ENCODE peak calls at places on chromosomes 12 and 14, in four cellular contexts. O is colonic mucosa, P is tibial artery, L is GM23338. K is an unnamed sample. For H3K4me1, the result is how much of the 10 kb centered on the place peaks cover.

GRCh38 chr14:68884031-68885030 is 91.5 kb upstream of the ZFP36L1 start:
- DNase-seq in P (peak), O (no peak), L (no peak), K (no peak)

GRCh38 chr14:101604228-101604934 is 43.1 kb downstream of the DIO3 start:
- DNase-seq in L (no peak), O (no peak), P (no peak), K (peak)

GRCh38 chr12:133106253-133106652 is 23.8 kb downstream of the ZNF891 start:
- DNase-seq in O (no peak), P (no peak), L (peak), K (no peak)

GRCh38 chr12:95721320-95721719 is 69.2 kb downstream of the NTN4 start:
- DNase-seq in L (peak), P (no peak), O (no peak), K (no peak)

GRCh38 chr12:94625531-94625930 is 24.8 kb downstream of the TMCC3 start:
- DNase-seq in P (no peak), O (no peak), L (no peak), K (no peak)

GRCh38 chr14:75259946-75260545 is 18.6 kb upstream of the FOS start:
- DNase-seq in O (no peak), L (no peak), P (no peak), K (no peak)

GRCh38 chr12:118850244-118850825 is 131.0 kb upstream of the SRRM4 start:
- DNase-seq in L (peak), P (no peak), O (no peak), K (no peak)

GRCh38 chr12:54002278-54002914 is 2.4 kb downstream of the HOXC9 start:
- DNase-seq in P (no peak), O (no peak), L (no peak), K (no peak)

GRCh38 chr14:68995731-68996130 is 16.6 kb upstream of the ACTN1 start:
- DNase-seq in O (no peak), L (no peak), P (no peak), K (no peak)

GRCh38 chr14:25381498-25381897 is 331.6 kb upstream of the STXBP6 start:
- DNase-seq in P (no peak), L (peak), O (no peak), K (no peak)

GRCh38 chr12:42916143-42916542 is 326.6 kb upstream of the PRICKLE1 start:
- DNase-seq in P (no peak), L (no peak), O (no peak), K (no peak)

GRCh38 chr14:59004012-59004411 is 184.5 kb upstream of the DAAM1 start:
- DNase-seq in O (no peak), P (no peak), L (no peak), K (no peak)

GRCh38 chr12:90037740-90038139 is 329.1 kb upstream of the ATP2B1 start:
- DNase-seq in L (no peak), O (no peak), P (no peak), K (no peak)

GRCh38 chr12:47773858-47774580 is 981 bp downstream of the SLC48A1 start:
- DNase-seq in O (no peak), L (no peak), P (no peak), K (no peak)

GRCh38 chr12:47773062-47773857 is at the start of gene SLC48A1:
- DNase-seq in O (peak), L (peak), P (peak), K (no peak)

GRCh38 chr12:47776471-47777143 is 3.6 kb downstream of the SLC48A1 start:
- DNase-seq in O (no peak), P (no peak), L (no peak), K (no peak)

GRCh38 chr12:47775100-47775911 is 2.3 kb downstream of the SLC48A1 start:
- DNase-seq in L (no peak), O (no peak), P (no peak), K (no peak)

GRCh38 chr12:47774664-47775063 is 1.6 kb downstream of the SLC48A1 start:
- DNase-seq in P (no peak), O (no peak), L (no peak), K (no peak)
- H3K4me1 ChIP-seq in P (half or more), O (under half), L (under half), K (half or more)

GRCh38 chr12:113152835-113153814 is 3.6 kb downstream of the CFAP73 start:
- DNase-seq in L (peak), P (peak), O (peak), K (peak)
- H3K4me1 ChIP-seq in L (under half), P (under half), O (under half), K (under half)

DNA sequence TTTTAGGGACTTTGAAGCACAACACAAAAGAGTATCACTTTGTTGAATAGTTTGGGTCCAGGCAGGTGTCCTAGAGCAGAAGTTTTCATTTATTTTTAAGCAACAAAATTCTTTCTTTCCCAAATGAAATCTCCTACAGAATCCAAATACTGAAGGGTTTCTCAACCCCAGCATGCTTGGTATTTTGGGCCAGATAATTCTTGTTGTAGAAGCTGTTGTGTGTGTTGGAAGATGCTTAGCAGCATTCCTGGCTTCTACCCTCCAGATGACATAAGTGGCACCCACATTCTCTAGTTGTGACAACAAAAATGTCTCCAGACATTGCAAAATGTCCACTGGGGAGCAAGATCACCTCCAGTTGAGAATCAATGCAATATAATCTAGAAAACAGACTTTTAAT is 97.8 kb downstream of the PRKCH start:
- DNase-seq in O (no peak), L (no peak), P (no peak), K (no peak)
- H3K4me1 ChIP-seq in O (under half), L (under half), P (under half), K (under half)

GRCh38 chr14:100108042-100108825 is 43.0 kb downstream of the EVL start:
- DNase-seq in O (peak), P (peak), L (peak), K (peak)

GRCh38 chr14:100105357-100106169 is 40.3 kb downstream of the EVL start:
- DNase-seq in L (no peak), P (peak), O (no peak), K (no peak)

GRCh38 chr14:100106260-100106659 is 41.0 kb downstream of the EVL start:
- DNase-seq in L (no peak), O (no peak), P (peak), K (no peak)

GRCh38 chr14:100106661-100107112 is 41.5 kb downstream of the EVL start:
- DNase-seq in P (peak), O (no peak), L (no peak), K (peak)

DNA sequence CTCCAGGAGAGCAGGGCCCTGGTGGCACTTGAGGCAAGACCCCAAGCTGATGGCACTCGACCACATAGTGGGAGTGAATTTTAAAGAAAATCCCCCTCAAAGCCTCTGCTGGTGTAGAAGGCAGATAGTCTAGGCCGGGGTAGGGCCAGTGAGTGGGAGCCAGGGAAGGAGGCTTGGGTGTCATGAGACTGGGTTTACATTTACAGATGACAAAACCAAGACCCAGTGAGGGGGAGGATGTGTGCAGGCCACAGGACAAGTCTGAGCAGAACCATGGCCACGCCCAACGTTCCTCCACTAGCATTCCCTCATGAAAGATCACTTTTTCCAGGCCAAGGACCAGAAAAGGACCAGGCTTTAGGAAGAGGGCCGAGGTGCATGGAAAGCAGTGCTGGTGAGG is 42.0 kb downstream of the EVL start:
- DNase-seq in O (no peak), L (no peak), P (peak), K (no peak)
- H3K4me1 ChIP-seq in O (under half), L (under half), P (half or more), K (under half)

DNA sequence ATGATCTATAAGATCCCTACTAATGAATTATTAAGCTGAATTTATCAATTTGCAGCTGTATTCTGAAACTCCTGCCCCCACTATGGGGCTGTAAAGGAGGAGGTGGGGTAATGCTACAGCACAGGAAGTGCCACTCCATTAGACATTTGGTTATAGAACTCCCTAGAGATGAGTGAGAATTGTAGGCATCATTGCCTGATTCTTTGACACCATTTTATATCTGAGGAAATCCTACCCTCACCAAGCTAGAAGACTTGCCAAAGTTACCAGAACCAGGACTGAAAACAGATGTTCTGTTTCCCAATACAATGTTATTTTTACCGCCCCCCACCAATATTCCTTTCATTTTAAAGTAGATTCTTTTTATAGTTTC is 182.4 kb downstream of the EGLN3 start:
- DNase-seq in P (no peak), L (no peak), O (no peak), K (no peak)
- H3K4me1 ChIP-seq in P (under half), L (under half), O (under half), K (under half)

DNA sequence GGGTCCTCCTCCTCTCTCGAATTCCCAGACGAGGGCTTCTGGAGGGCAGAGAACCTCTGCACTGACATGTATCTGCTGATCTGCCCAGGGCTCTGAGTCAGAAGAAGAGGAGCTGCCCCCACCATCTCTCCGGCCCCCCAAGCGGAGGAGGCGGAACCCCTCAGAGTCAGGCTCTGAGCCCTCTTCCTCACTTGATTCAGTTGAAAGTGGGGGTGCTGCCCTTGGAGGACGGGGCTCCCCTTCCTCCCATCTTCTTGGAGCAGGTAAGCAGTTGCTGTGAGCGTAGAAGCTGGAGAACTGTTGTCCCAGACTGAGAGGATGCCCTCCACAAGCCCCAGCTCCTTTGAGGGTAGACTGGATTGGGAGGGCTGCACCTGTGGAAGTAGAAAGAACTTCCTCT is 19.8 kb downstream of the PRPF40B start:
- DNase-seq in O (no peak), P (no peak), L (no peak), K (no peak)
- H3K4me1 ChIP-seq in O (under half), P (under half), L (under half), K (under half)

K was measured in right atrium auricular region.